ENCODE peak calls at places on chromosomes 3 and 15, in six cellular contexts. H, B, J, K, T and S are unnamed samples.

GRCh38 chr15:64842986-64843561 is 1.4 kb downstream of the PLEKHO2 start:
- DNase-seq in H (no peak), B (peak), J (peak), K (peak), T (no peak), S (peak)

GRCh38 chr15:29223640-29224039 is 46.0 kb downstream of the NSMCE3 start:
- DNase-seq in H (no peak), B (no peak), J (no peak), K (no peak), T (no peak), S (no peak)

GRCh38 chr3:113910966-113911365 is 36.8 kb upstream of the ZDHHC23 start:
- DNase-seq in H (no peak), B (peak), J (no peak), K (no peak), T (no peak), S (peak)

GRCh38 chr15:97977734-97978133 is 17.2 kb downstream of the ARRDC4 start:
- DNase-seq in H (no peak), B (no peak), J (no peak), K (no peak), T (no peak), S (no peak)

GRCh38 chr3:127660621-127661253 is 12.0 kb upstream of the ABTB1 start:
- DNase-seq in H (no peak), B (no peak), J (no peak), K (no peak), T (no peak), S (no peak)

GRCh38 chr15:50778089-50778488 is 12.6 kb upstream of the SPPL2A start:
- DNase-seq in H (no peak), B (no peak), J (no peak), K (no peak), T (no peak), S (no peak)

GRCh38 chr3:181610973-181611265 is 100.8 kb upstream of the SOX2 start:
- DNase-seq in H (no peak), B (no peak), J (no peak), K (no peak), T (no peak), S (no peak)

GRCh38 chr3:129121792-129122696 is at the start of gene RAB43:
- DNase-seq in H (peak), B (peak), J (peak), K (peak), T (peak), S (peak)

GRCh38 chr15:31483053-31483923 is 156.7 kb downstream of the KLF13 start:
- DNase-seq in H (peak), B (no peak), J (no peak), K (no peak), T (peak), S (peak)

GRCh38 chr3:65368866-65369265 is 669.9 kb downstream of the MAGI1 start:
- DNase-seq in H (no peak), B (no peak), J (no peak), K (no peak), T (no peak), S (no peak)